ENCODE peak calls at places on chromosomes 11 and 22, in six cellular contexts. One of them, this sample, is unnamed.

GRCh38 chr11:105206633-105207032 is 67.1 kb upstream of the CARD18 start:
- DNase-seq in ovary: no peak
- DNase-seq in right lobe of liver: no peak
- DNase-seq in heart left ventricle: no peak
- DNase-seq in stomach: no peak
- DNase-seq in Peyer's patch: no peak
- DNase-seq in this sample: no peak

GRCh38 chr22:30743257-30744020 is 48.8 kb downstream of the OSBP2 start:
- DNase-seq in ovary: no peak
- DNase-seq in right lobe of liver: peak; percentile 14
- DNase-seq in heart left ventricle: no peak
- DNase-seq in stomach: no peak
- DNase-seq in Peyer's patch: no peak
- DNase-seq in this sample: no peak

GRCh38 chr11:99548264-99548663 is 527.5 kb downstream of the CNTN5 start:
- DNase-seq in ovary: no peak
- DNase-seq in right lobe of liver: no peak
- DNase-seq in heart left ventricle: no peak
- DNase-seq in stomach: no peak
- DNase-seq in Peyer's patch: no peak
- DNase-seq in this sample: no peak

GRCh38 chr22:37560682-37561208 is 465 bp downstream of the CDC42EP1 start:
- DNase-seq in ovary: peak; percentile 82
- DNase-seq in right lobe of liver: peak; percentile 80
- DNase-seq in heart left ventricle: peak; percentile 81
- DNase-seq in stomach: no peak
- DNase-seq in Peyer's patch: no peak
- DNase-seq in this sample: peak; percentile 34

GRCh38 chr22:28629420-28630184 is 50.0 kb downstream of the TTC28 start:
- DNase-seq in ovary: no peak
- DNase-seq in right lobe of liver: no peak
- DNase-seq in heart left ventricle: no peak
- DNase-seq in stomach: no peak
- DNase-seq in Peyer's patch: no peak
- DNase-seq in this sample: no peak

GRCh38 chr11:24406389-24406788 is 90.5 kb upstream of the LUZP2 start:
- DNase-seq in ovary: no peak
- DNase-seq in right lobe of liver: no peak
- DNase-seq in heart left ventricle: no peak
- DNase-seq in stomach: no peak
- DNase-seq in Peyer's patch: no peak
- DNase-seq in this sample: no peak

GRCh38 chr22:18954941-18955571 is 19.0 kb upstream of the PRODH start:
- DNase-seq in ovary: peak; percentile 24
- DNase-seq in right lobe of liver: peak; percentile 47
- DNase-seq in heart left ventricle: no peak
- DNase-seq in stomach: no peak
- DNase-seq in Peyer's patch: no peak
- DNase-seq in this sample: no peak

GRCh38 chr11:13972033-13972910 is 9.7 kb downstream of the SPON1 start:
- DNase-seq in ovary: peak; percentile 48
- DNase-seq in right lobe of liver: no peak
- DNase-seq in heart left ventricle: no peak
- DNase-seq in stomach: no peak
- DNase-seq in Peyer's patch: no peak
- DNase-seq in this sample: no peak

GRCh38 chr11:10990160-10990559 is 132.3 kb upstream of the ZBED5 start:
- DNase-seq in ovary: no peak
- DNase-seq in right lobe of liver: no peak
- DNase-seq in heart left ventricle: no peak
- DNase-seq in stomach: no peak
- DNase-seq in Peyer's patch: no peak
- DNase-seq in this sample: no peak

GRCh38 chr22:46079861-46080821 is 70.2 kb upstream of the PPARA start:
- DNase-seq in ovary: peak; percentile 81
- DNase-seq in right lobe of liver: peak; percentile 56
- DNase-seq in heart left ventricle: peak; percentile 89
- DNase-seq in stomach: peak; percentile 67
- DNase-seq in Peyer's patch: peak; percentile 59
- DNase-seq in this sample: peak; percentile 60

GRCh38 chr22:45469573-45470383 is 32.9 kb upstream of the FBLN1 start:
- DNase-seq in ovary: peak; percentile 28
- DNase-seq in right lobe of liver: no peak
- DNase-seq in heart left ventricle: no peak
- DNase-seq in stomach: no peak
- DNase-seq in Peyer's patch: no peak
- DNase-seq in this sample: no peak

GRCh38 chr11:71504526-71504925 is 22.5 kb upstream of the KRTAP5-7 start:
- DNase-seq in ovary: no peak
- DNase-seq in right lobe of liver: peak; percentile 30
- DNase-seq in heart left ventricle: no peak
- DNase-seq in stomach: no peak
- DNase-seq in Peyer's patch: no peak
- DNase-seq in this sample: no peak

GRCh38 chr11:6968816-6969215 is 42.6 kb downstream of the ZNF215 start:
- DNase-seq in ovary: no peak
- DNase-seq in right lobe of liver: no peak
- DNase-seq in heart left ventricle: no peak
- DNase-seq in stomach: no peak
- DNase-seq in Peyer's patch: no peak
- DNase-seq in this sample: no peak

GRCh38 chr22:31229402-31230140 is 17.5 kb downstream of the LIMK2 start:
- DNase-seq in ovary: peak; percentile 55
- DNase-seq in right lobe of liver: no peak
- DNase-seq in heart left ventricle: peak; percentile 54
- DNase-seq in stomach: peak; percentile 81
- DNase-seq in Peyer's patch: no peak
- DNase-seq in this sample: peak; percentile 78

GRCh38 chr11:124518900-124519541 is 24.4 kb downstream of the OR8B12 start:
- DNase-seq in ovary: no peak
- DNase-seq in right lobe of liver: no peak
- DNase-seq in heart left ventricle: no peak
- DNase-seq in stomach: no peak
- DNase-seq in Peyer's patch: no peak
- DNase-seq in this sample: no peak

GRCh38 chr22:23137905-23138520 is 3.8 kb downstream of the RSPH14 start:
- DNase-seq in ovary: no peak
- DNase-seq in right lobe of liver: peak; percentile 38
- DNase-seq in heart left ventricle: no peak
- DNase-seq in stomach: no peak
- DNase-seq in Peyer's patch: no peak
- DNase-seq in this sample: peak; percentile 56

GRCh38 chr22:44965171-44965570 is 44.6 kb downstream of the PHF21B start:
- DNase-seq in ovary: no peak
- DNase-seq in right lobe of liver: no peak
- DNase-seq in heart left ventricle: no peak
- DNase-seq in stomach: no peak
- DNase-seq in Peyer's patch: no peak
- DNase-seq in this sample: no peak

GRCh38 chr11:68328374-68329091 is 16.1 kb downstream of the LRP5 start:
- DNase-seq in ovary: peak; percentile 57
- DNase-seq in right lobe of liver: no peak
- DNase-seq in heart left ventricle: peak; percentile 66
- DNase-seq in stomach: peak; percentile 51
- DNase-seq in Peyer's patch: no peak
- DNase-seq in this sample: peak; percentile 70

GRCh38 chr11:921921-922678 is 3.6 kb upstream of the AP2A2 start:
- DNase-seq in ovary: no peak
- DNase-seq in right lobe of liver: no peak
- DNase-seq in heart left ventricle: peak; percentile 17
- DNase-seq in stomach: no peak
- DNase-seq in Peyer's patch: no peak
- DNase-seq in this sample: no peak

GRCh38 chr11:116948375-116948774 is 111.0 kb upstream of the APOA1 start:
- DNase-seq in ovary: no peak
- DNase-seq in right lobe of liver: no peak
- DNase-seq in heart left ventricle: no peak
- DNase-seq in stomach: no peak
- DNase-seq in Peyer's patch: no peak
- DNase-seq in this sample: peak; percentile 34

GRCh38 chr22:38755155-38755910 is 465 bp downstream of the SUN2 start:
- DNase-seq in ovary: peak; percentile 94
- DNase-seq in right lobe of liver: peak; percentile 98
- DNase-seq in heart left ventricle: peak; percentile 97
- DNase-seq in stomach: peak; percentile 97
- DNase-seq in Peyer's patch: peak; percentile 97
- DNase-seq in this sample: peak; percentile 95

GRCh38 chr22:49586244-49586748 is 241.4 kb downstream of the BRD1 start:
- DNase-seq in ovary: no peak
- DNase-seq in right lobe of liver: no peak
- DNase-seq in heart left ventricle: no peak
- DNase-seq in stomach: no peak
- DNase-seq in Peyer's patch: no peak
- DNase-seq in this sample: no peak

GRCh38 chr22:36323855-36324331 is 63.9 kb downstream of the MYH9 start:
- DNase-seq in ovary: no peak
- DNase-seq in right lobe of liver: no peak
- DNase-seq in heart left ventricle: peak; percentile 89
- DNase-seq in stomach: no peak
- DNase-seq in Peyer's patch: no peak
- DNase-seq in this sample: no peak

GRCh38 chr22:19663286-19663815 is 51.0 kb upstream of the SEPTIN5 start:
- DNase-seq in ovary: peak; percentile 58
- DNase-seq in right lobe of liver: no peak
- DNase-seq in heart left ventricle: peak; percentile 70
- DNase-seq in stomach: peak; percentile 80
- DNase-seq in Peyer's patch: no peak
- DNase-seq in this sample: peak; percentile 43

GRCh38 chr11:128470081-128470480 is 117.3 kb downstream of the ETS1 start:
- DNase-seq in ovary: no peak
- DNase-seq in right lobe of liver: no peak
- DNase-seq in heart left ventricle: no peak
- DNase-seq in stomach: no peak
- DNase-seq in Peyer's patch: no peak
- DNase-seq in this sample: no peak
- H3K4me1 ChIP-seq in ovary: peaks cover 25% of the 10 kb centered on the region
- H3K4me1 ChIP-seq in right lobe of liver: peaks cover 7% of the 10 kb centered on the region
- H3K4me1 ChIP-seq in heart left ventricle: peaks cover 99% of the 10 kb centered on the region
- H3K4me1 ChIP-seq in stomach: peaks cover 56% of the 10 kb centered on the region
- H3K4me1 ChIP-seq in Peyer's patch: peaks cover 49% of the 10 kb centered on the region
- H3K4me1 ChIP-seq in this sample: peaks cover 39% of the 10 kb centered on the region

GRCh38 chr11:111358038-111359001 is 20.8 kb downstream of the POU2AF1 start:
- DNase-seq in ovary: no peak
- DNase-seq in right lobe of liver: no peak
- DNase-seq in heart left ventricle: no peak
- DNase-seq in stomach: peak; percentile 59
- DNase-seq in Peyer's patch: no peak
- DNase-seq in this sample: no peak

GRCh38 chr11:111356660-111357048 is 22.4 kb downstream of the POU2AF1 start:
- DNase-seq in ovary: no peak
- DNase-seq in right lobe of liver: no peak
- DNase-seq in heart left ventricle: no peak
- DNase-seq in stomach: no peak
- DNase-seq in Peyer's patch: no peak
- DNase-seq in this sample: no peak

GRCh38 chr11:111355956-111356659 is 23.0 kb downstream of the POU2AF1 start:
- DNase-seq in ovary: no peak
- DNase-seq in right lobe of liver: no peak
- DNase-seq in heart left ventricle: no peak
- DNase-seq in stomach: no peak
- DNase-seq in Peyer's patch: no peak
- DNase-seq in this sample: no peak

GRCh38 chr11:111359223-111360149 is 19.6 kb downstream of the POU2AF1 start:
- DNase-seq in ovary: no peak
- DNase-seq in right lobe of liver: no peak
- DNase-seq in heart left ventricle: no peak
- DNase-seq in stomach: no peak
- DNase-seq in Peyer's patch: no peak
- DNase-seq in this sample: no peak

GRCh38 chr11:111357150-111358037 is 21.7 kb downstream of the POU2AF1 start:
- DNase-seq in ovary: no peak
- DNase-seq in right lobe of liver: no peak
- DNase-seq in heart left ventricle: no peak
- DNase-seq in stomach: no peak
- DNase-seq in Peyer's patch: no peak
- DNase-seq in this sample: no peak
- TF ChIP-seq CTCF in ovary: no peak
- TF ChIP-seq CTCF in right lobe of liver: no peak
- TF ChIP-seq CTCF in heart left ventricle: no peak
- TF ChIP-seq CTCF in stomach: peak; percentile 23
- TF ChIP-seq CTCF in Peyer's patch: no peak
- TF ChIP-seq CTCF in this sample: no peak

GRCh38 chr11:61833926-61834277 is 5.8 kb downstream of the FADS2 start:
- DNase-seq in ovary: no peak
- DNase-seq in right lobe of liver: no peak
- DNase-seq in heart left ventricle: no peak
- DNase-seq in stomach: no peak
- DNase-seq in Peyer's patch: no peak
- DNase-seq in this sample: no peak

GRCh38 chr11:61832758-61833157 is 4.7 kb downstream of the FADS2 start:
- DNase-seq in ovary: no peak
- DNase-seq in right lobe of liver: peak; percentile 74
- DNase-seq in heart left ventricle: peak; percentile 58
- DNase-seq in stomach: peak; percentile 62
- DNase-seq in Peyer's patch: no peak
- DNase-seq in this sample: no peak

GRCh38 chr11:61835663-61836024 is 7.5 kb downstream of the FADS2 start:
- DNase-seq in ovary: no peak
- DNase-seq in right lobe of liver: no peak
- DNase-seq in heart left ventricle: no peak
- DNase-seq in stomach: no peak
- DNase-seq in Peyer's patch: no peak
- DNase-seq in this sample: no peak

GRCh38 chr11:61833478-61833877 is 5.4 kb downstream of the FADS2 start:
- DNase-seq in ovary: no peak
- DNase-seq in right lobe of liver: no peak
- DNase-seq in heart left ventricle: peak; percentile 10
- DNase-seq in stomach: no peak
- DNase-seq in Peyer's patch: no peak
- DNase-seq in this sample: no peak

DNA sequence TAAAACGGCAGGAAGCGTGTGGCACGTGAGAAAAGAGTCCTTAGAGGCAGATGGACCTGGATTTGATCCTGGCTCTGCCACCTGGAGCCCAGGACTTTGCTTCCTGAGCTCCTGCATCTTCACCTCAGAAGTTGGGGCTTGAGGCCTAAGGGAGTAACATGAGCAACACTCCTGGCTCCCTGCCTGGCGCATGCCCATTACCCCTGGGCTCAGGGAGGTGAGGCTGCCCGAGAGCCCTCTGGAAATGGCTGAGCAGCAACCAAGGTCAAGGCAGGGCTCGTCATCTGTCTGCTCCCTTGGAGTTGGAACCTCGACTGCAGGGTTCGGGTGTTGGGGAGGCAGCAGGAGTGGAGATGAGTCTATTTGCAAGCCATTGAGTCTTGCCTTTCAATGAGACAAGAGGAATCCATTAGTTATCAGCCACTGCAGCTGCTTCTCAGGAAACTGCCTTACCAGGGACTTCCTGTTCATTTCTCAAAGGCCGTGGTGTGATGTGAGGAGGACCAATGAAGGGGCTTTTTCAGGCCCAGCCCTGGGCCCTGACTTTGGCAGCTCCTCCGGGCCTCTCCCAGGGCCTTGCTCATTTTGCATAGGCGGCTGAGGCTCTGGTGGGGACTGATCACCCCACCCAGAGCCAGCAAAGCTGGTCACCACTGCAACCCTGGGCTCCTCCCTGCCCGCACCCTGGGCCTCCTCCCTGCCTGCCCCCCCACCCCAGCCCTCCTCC is 6.3 kb downstream of the FADS2 start:
- DNase-seq in ovary: peak; percentile 60
- DNase-seq in right lobe of liver: no peak
- DNase-seq in heart left ventricle: peak; percentile 79
- DNase-seq in stomach: no peak
- DNase-seq in Peyer's patch: no peak
- DNase-seq in this sample: no peak
- TF ChIP-seq POLR2A in ovary: no peak
- TF ChIP-seq POLR2A in right lobe of liver: no peak
- TF ChIP-seq POLR2A in heart left ventricle: no peak
- TF ChIP-seq POLR2A in stomach: no peak
- TF ChIP-seq POLR2A in Peyer's patch: no peak
- TF ChIP-seq POLR2A in this sample: no peak

GRCh38 chr11:57785072-57785471 is 23.5 kb downstream of the CTNND1 start:
- DNase-seq in ovary: no peak
- DNase-seq in right lobe of liver: no peak
- DNase-seq in heart left ventricle: no peak
- DNase-seq in stomach: no peak
- DNase-seq in Peyer's patch: no peak
- DNase-seq in this sample: no peak
- H3K4me1 ChIP-seq in ovary: peaks cover 18% of the 10 kb centered on the region
- H3K4me1 ChIP-seq in right lobe of liver: peaks cover 73% of the 10 kb centered on the region
- H3K4me1 ChIP-seq in heart left ventricle: peaks cover 99% of the 10 kb centered on the region
- H3K4me1 ChIP-seq in stomach: peaks cover 85% of the 10 kb centered on the region
- H3K4me1 ChIP-seq in Peyer's patch: peaks cover 99% of the 10 kb centered on the region
- H3K4me1 ChIP-seq in this sample: peaks cover 81% of the 10 kb centered on the region